ENCODE peak calls at places on chromosomes 3 and 15, in nine cellular contexts. V is HT1080, H is T-helper 2 cell, S is DMS153, P is endothelial cell, E is fibroblast of mammary gland, A is AG08396, Y is EL, T is fibroblast of pulmonary artery. G is an unnamed sample.

GRCh38 chr3:152720941-152721718 is 113.8 kb upstream of the P2RY1 start:
- DNase-seq in V (no peak), H (no peak), S (no peak), P (no peak), E (no peak), A (no peak), Y (no peak), T (no peak), G (no peak)

GRCh38 chr15:40471105-40471777 is 457 bp downstream of the CHST14 start:
- DNase-seq in V (peak), H (no peak), S (no peak), P (peak), E (no peak), A (peak), Y (peak), T (no peak), G (no peak)

GRCh38 chr3:65992106-65992505 is 46.6 kb downstream of the MAGI1 start:
- DNase-seq in V (peak), H (no peak), S (no peak), P (no peak), E (peak), A (no peak), Y (no peak), T (peak), G (no peak)

GRCh38 chr3:12004741-12005513 is 739 bp downstream of the SYN2 start:
- DNase-seq in V (no peak), H (no peak), S (no peak), P (peak), E (no peak), A (no peak), Y (no peak), T (no peak), G (no peak)

GRCh38 chr3:88059380-88060160 is 515 bp downstream of the ZNF654 start:
- DNase-seq in V (no peak), H (no peak), S (no peak), P (no peak), E (no peak), A (peak), Y (no peak), T (no peak), G (peak)

GRCh38 chr15:52800852-52801747 is 11.0 kb upstream of the ONECUT1 start:
- DNase-seq in V (no peak), H (no peak), S (no peak), P (no peak), E (no peak), A (no peak), Y (no peak), T (no peak), G (no peak)

GRCh38 chr3:65597952-65598413 is 440.7 kb downstream of the MAGI1 start:
- DNase-seq in V (no peak), H (no peak), S (no peak), P (no peak), E (no peak), A (no peak), Y (no peak), T (no peak), G (no peak)

GRCh38 chr3:11165457-11165856 is 11.2 kb downstream of the HRH1 start:
- DNase-seq in V (no peak), H (no peak), S (no peak), P (no peak), E (no peak), A (no peak), Y (no peak), T (no peak), G (no peak)

GRCh38 chr3:105719791-105720190 is 149.0 kb downstream of the CBLB start:
- DNase-seq in V (peak), H (no peak), S (no peak), P (no peak), E (no peak), A (no peak), Y (no peak), T (no peak), G (no peak)

GRCh38 chr3:23565376-23565775 is 240.4 kb upstream of the UBE2E1 start:
- DNase-seq in V (no peak), H (no peak), S (no peak), P (no peak), E (no peak), A (no peak), Y (no peak), T (no peak), G (no peak)

GRCh38 chr3:151561878-151562277 is 101.0 kb upstream of the IGSF10 start:
- DNase-seq in V (no peak), H (no peak), S (no peak), P (no peak), E (peak), A (no peak), Y (no peak), T (no peak), G (no peak)

GRCh38 chr3:136634821-136635220 is 117.4 kb downstream of the STAG1 start:
- DNase-seq in V (no peak), H (no peak), S (no peak), P (no peak), E (no peak), A (no peak), Y (no peak), T (no peak), G (no peak)

GRCh38 chr3:141255864-141256263 is 24.2 kb downstream of the PXYLP1 start:
- DNase-seq in V (peak), H (no peak), S (no peak), P (no peak), E (peak), A (no peak), Y (no peak), T (peak), G (peak)

GRCh38 chr3:133881987-133882825 is 13.5 kb downstream of the RAB6B start:
- DNase-seq in V (no peak), H (no peak), S (no peak), P (no peak), E (no peak), A (no peak), Y (no peak), T (no peak), G (no peak)

GRCh38 chr3:42042747-42043115 is 48.4 kb upstream of the TRAK1 start:
- DNase-seq in V (no peak), H (no peak), S (no peak), P (no peak), E (no peak), A (no peak), Y (peak), T (peak), G (no peak)

GRCh38 chr3:152650177-152650576 is 184.8 kb upstream of the P2RY1 start:
- DNase-seq in V (peak), H (no peak), S (no peak), P (no peak), E (no peak), A (no peak), Y (no peak), T (peak), G (no peak)

GRCh38 chr15:51917493-51917892 is 54.1 kb downstream of the LEO1 start:
- DNase-seq in V (peak), H (no peak), S (peak), P (peak), E (peak), A (no peak), Y (peak), T (peak), G (peak)

GRCh38 chr15:80423215-80423614 is 19.0 kb downstream of the ARNT2 start:
- DNase-seq in V (no peak), H (no peak), S (no peak), P (no peak), E (peak), A (no peak), Y (peak), T (peak), G (no peak)

GRCh38 chr15:67700023-67700422 is 125.3 kb upstream of the SKOR1 start:
- DNase-seq in V (peak), H (no peak), S (no peak), P (no peak), E (peak), A (no peak), Y (peak), T (no peak), G (no peak)

GRCh38 chr3:172074578-172074977 is 35.2 kb downstream of the FNDC3B start:
- DNase-seq in V (no peak), H (no peak), S (no peak), P (no peak), E (peak), A (no peak), Y (no peak), T (peak), G (no peak)

GRCh38 chr3:124811441-124811840 is 75.7 kb downstream of the ITGB5 start:
- DNase-seq in V (peak), H (no peak), S (no peak), P (no peak), E (peak), A (peak), Y (peak), T (peak), G (no peak)

G was measured in DND-41.